ENCODE peak calls at places on chromosomes 13 and 19, in seven cellular contexts. N, H, U, S, R, O and I are unnamed samples.

GRCh38 chr13:86810385-86810784 is 860.8 kb upstream of the SLITRK5 start:
- DNase-seq in N (no peak), H (no peak), U (no peak), S (no peak), R (no peak), O (no peak), I (no peak)

GRCh38 chr13:74868044-74868443 is 613.9 kb downstream of the TBC1D4 start:
- DNase-seq in N (no peak), H (no peak), U (no peak), S (no peak), R (no peak), O (no peak), I (no peak)

GRCh38 chr19:46975011-46975917 is 44.4 kb upstream of the NPAS1 start:
- DNase-seq in N (no peak), H (peak; percentile 55), U (no peak), S (no peak), R (no peak), O (no peak), I (no peak)

GRCh38 chr19:51511353-51511752 is 9.8 kb upstream of the SIGLEC12 start:
- DNase-seq in N (no peak), H (peak; percentile 26), U (no peak), S (no peak), R (no peak), O (peak; percentile 85), I (peak; percentile 65)

GRCh38 chr13:98910501-98910951 is 67.3 kb downstream of the DOCK9 start:
- DNase-seq in N (peak; percentile 11), H (peak; percentile 74), U (peak; percentile 80), S (no peak), R (no peak), O (no peak), I (no peak)

GRCh38 chr19:6531163-6531955 is 533 bp downstream of the TNFSF9 start:
- DNase-seq in N (no peak), H (no peak), U (no peak), S (no peak), R (no peak), O (no peak), I (no peak)

GRCh38 chr19:52670046-52670445 is 31.9 kb upstream of the ZNF83 start:
- DNase-seq in N (no peak), H (no peak), U (no peak), S (no peak), R (no peak), O (peak; percentile 3), I (no peak)

GRCh38 chr13:48977973-48978372 is 2.3 kb downstream of the FNDC3A start:
- DNase-seq in N (no peak), H (no peak), U (peak; percentile 11), S (no peak), R (no peak), O (no peak), I (no peak)

GRCh38 chr19:49506575-49507105 is 5.8 kb upstream of the FCGRT start:
- DNase-seq in N (peak; percentile 75), H (peak; percentile 66), U (no peak), S (no peak), R (no peak), O (peak; percentile 94), I (peak; percentile 95)

GRCh38 chr13:64910061-64910460 is 2320.1 kb downstream of the PCDH9 start:
- DNase-seq in N (no peak), H (no peak), U (no peak), S (no peak), R (no peak), O (no peak), I (no peak)

GRCh38 chr19:741506-742131 is 9.3 kb upstream of the MISP start:
- DNase-seq in N (no peak), H (no peak), U (no peak), S (no peak), R (no peak), O (peak; percentile 90), I (peak; percentile 72)

GRCh38 chr13:112721198-112722104 is 31.6 kb downstream of the ATP11A start:
- DNase-seq in N (no peak), H (no peak), U (no peak), S (no peak), R (no peak), O (no peak), I (no peak)

GRCh38 chr13:113628291-113629270 is 29.4 kb downstream of the ATP4B start:
- DNase-seq in N (no peak), H (no peak), U (no peak), S (no peak), R (no peak), O (no peak), I (no peak)

GRCh38 chr19:51479531-51480331 is 1.4 kb downstream of the CEACAM18 start:
- DNase-seq in N (no peak), H (no peak), U (no peak), S (no peak), R (no peak), O (no peak), I (no peak)

GRCh38 chr13:35832551-35832950 is 298.6 kb downstream of the DCLK1 start:
- DNase-seq in N (no peak), H (no peak), U (no peak), S (no peak), R (no peak), O (no peak), I (no peak)

GRCh38 chr19:49741210-49741844 is 21.8 kb downstream of the TSKS start:
- DNase-seq in N (no peak), H (no peak), U (no peak), S (no peak), R (no peak), O (no peak), I (no peak)

GRCh38 chr13:28470286-28470685 is 24.6 kb downstream of the FLT1 start:
- DNase-seq in N (no peak), H (peak; percentile 86), U (no peak), S (no peak), R (no peak), O (no peak), I (no peak)

GRCh38 chr13:86581711-86582110 is 782.5 kb upstream of the SLITRK6 start:
- DNase-seq in N (no peak), H (no peak), U (no peak), S (no peak), R (no peak), O (no peak), I (no peak)

GRCh38 chr13:39385621-39386231 is 217.3 kb downstream of the LHFPL6 start:
- DNase-seq in N (no peak), H (peak; percentile 74), U (peak; percentile 35), S (no peak), R (no peak), O (peak; percentile 96), I (no peak)

GRCh38 chr13:70905035-70905434 is 796.8 kb upstream of the KLHL1 start:
- DNase-seq in N (no peak), H (peak; percentile 45), U (no peak), S (no peak), R (no peak), O (no peak), I (no peak)

GRCh38 chr19:7676376-7676775 is 514 bp upstream of the MCEMP1 start:
- DNase-seq in N (no peak), H (no peak), U (no peak), S (no peak), R (no peak), O (no peak), I (no peak)

GRCh38 chr19:35025969-35026368 is 4.3 kb upstream of the SCN1B start:
- DNase-seq in N (no peak), H (no peak), U (no peak), S (no peak), R (no peak), O (no peak), I (no peak)

GRCh38 chr13:96781141-96781540 is 213.1 kb downstream of the OXGR1 start:
- DNase-seq in N (no peak), H (no peak), U (no peak), S (peak; percentile 93), R (no peak), O (no peak), I (no peak)

GRCh38 chr19:30936276-30936675 is 413.0 kb downstream of the TSHZ3 start:
- DNase-seq in N (no peak), H (no peak), U (no peak), S (no peak), R (no peak), O (no peak), I (no peak)

GRCh38 chr19:30942636-30943035 is 406.6 kb downstream of the TSHZ3 start:
- DNase-seq in N (no peak), H (no peak), U (no peak), S (no peak), R (no peak), O (no peak), I (no peak)

GRCh38 chr19:30941591-30941990 is 407.6 kb downstream of the TSHZ3 start:
- DNase-seq in N (no peak), H (no peak), U (no peak), S (no peak), R (no peak), O (no peak), I (no peak)
- H3K27ac ChIP-seq in N (no peak overlapping the region), H (no peak overlapping the region), U (no peak overlapping the region), S (no peak overlapping the region), R (no peak overlapping the region), O (no peak overlapping the region), I (no peak overlapping the region)

DNA sequence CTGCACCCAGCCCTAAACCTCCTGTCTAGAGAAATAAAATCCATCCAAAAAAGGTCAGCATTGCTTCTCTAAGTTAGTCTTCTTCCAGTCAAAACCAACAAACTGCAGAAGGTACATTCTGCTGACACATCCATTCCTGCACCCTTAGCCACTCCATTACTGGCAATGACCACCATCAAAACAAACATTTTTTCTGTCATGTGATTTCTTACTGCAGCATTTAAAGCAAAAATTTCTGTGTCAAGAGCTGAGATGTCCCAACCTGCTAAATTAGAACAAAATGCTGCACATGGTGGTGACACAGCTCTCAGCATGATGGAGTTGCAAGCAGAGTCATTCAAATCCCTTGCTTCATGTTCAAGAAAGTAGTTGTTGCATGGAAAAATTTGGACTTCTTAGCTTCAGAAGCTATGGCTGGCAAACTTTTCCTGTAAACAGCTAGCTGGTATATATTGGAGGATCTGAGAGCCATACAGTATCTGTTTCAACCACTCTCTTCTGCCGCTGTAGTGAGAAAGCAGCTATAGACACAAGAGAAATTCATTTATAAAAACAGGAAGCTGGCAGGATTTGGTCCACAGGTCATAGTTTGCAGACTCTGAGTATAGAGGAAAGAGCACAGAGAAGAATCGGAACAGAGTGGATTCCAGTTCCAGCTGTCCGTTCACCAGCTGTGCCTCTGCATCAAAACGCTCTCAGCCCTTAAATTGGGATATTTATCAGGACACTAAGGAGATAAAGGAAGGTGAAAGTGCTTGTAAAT is 17.4 kb downstream of the RUBCNL start:
- DNase-seq in N (no peak), H (peak; percentile 59), U (peak; percentile 81), S (no peak), R (peak; percentile 43), O (no peak), I (no peak)
- H3K27ac ChIP-seq in N (no peak overlapping the region), H (no peak overlapping the region), U (peak overlapping the region; percentile 35), S (peak overlapping the region; percentile 29), R (peak overlapping the region; percentile 22), O (no peak overlapping the region), I (no peak overlapping the region)

GRCh38 chr19:16951529-16951928 is 62.7 kb downstream of the F2RL3 start:
- DNase-seq in N (no peak), H (no peak), U (no peak), S (no peak), R (no peak), O (no peak), I (no peak)
- H3K27ac ChIP-seq in N (no peak overlapping the region), H (no peak overlapping the region), U (no peak overlapping the region), S (no peak overlapping the region), R (no peak overlapping the region), O (no peak overlapping the region), I (no peak overlapping the region)

DNA sequence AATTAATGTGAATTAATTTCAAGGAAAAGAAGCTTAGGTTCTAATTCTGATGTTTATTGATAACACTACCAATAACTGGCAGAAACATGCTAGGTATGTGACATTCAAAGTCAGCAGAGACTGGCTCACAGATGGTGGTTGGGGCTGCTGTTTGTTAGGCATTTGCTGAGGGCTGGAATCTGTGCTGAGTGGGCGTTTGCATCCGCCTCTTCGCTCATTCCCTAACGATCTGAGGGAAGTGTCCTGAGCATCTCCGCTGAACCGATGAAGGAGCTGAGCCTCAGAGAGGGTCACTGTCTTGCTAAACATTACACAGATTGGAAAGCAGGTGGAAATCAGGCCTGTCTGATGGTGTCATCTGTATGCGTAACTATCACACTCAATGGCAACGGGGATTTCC is 338.8 kb downstream of the TEX29 start:
- DNase-seq in N (no peak), H (no peak), U (no peak), S (no peak), R (no peak), O (no peak), I (no peak)
- H3K27ac ChIP-seq in N (no peak overlapping the region), H (no peak overlapping the region), U (no peak overlapping the region), S (no peak overlapping the region), R (no peak overlapping the region), O (no peak overlapping the region), I (no peak overlapping the region)